ENCODE peak calls at places on chromosomes 1 and 21, in seven cellular contexts. W is pancreas; R is mucosa of descending colon; Q is CD8-positive, alpha-beta T cell; E is fibroblast of lung; V is AG09319; B is transverse colon. T is an unnamed sample.

GRCh38 chr1:33060579-33061083 is 20.3 kb upstream of the AZIN2 start:
- DNase-seq in W (no peak), R (peak), Q (no peak), E (peak), V (peak), B (no peak), T (no peak)

GRCh38 chr1:185063719-185064118 is 18.4 kb downstream of the RNF2 start:
- DNase-seq in W (no peak), R (no peak), Q (no peak), E (no peak), V (no peak), B (no peak), T (no peak)

GRCh38 chr1:72431810-72432209 is 149.5 kb upstream of the NEGR1 start:
- DNase-seq in W (no peak), R (no peak), Q (no peak), E (peak), V (no peak), B (no peak), T (no peak)

GRCh38 chr1:226093621-226094020 is 31.1 kb downstream of the H3-3A start:
- DNase-seq in W (no peak), R (peak), Q (no peak), E (no peak), V (no peak), B (no peak), T (no peak)

GRCh38 chr1:29083318-29084195 is 40.1 kb downstream of the TMEM200B start:
- DNase-seq in W (no peak), R (no peak), Q (no peak), E (no peak), V (no peak), B (no peak), T (no peak)

GRCh38 chr1:13922440-13922839 is 222.5 kb downstream of the PRDM2 start:
- DNase-seq in W (no peak), R (no peak), Q (no peak), E (no peak), V (no peak), B (no peak), T (no peak)

GRCh38 chr1:21914880-21915640 is 22.1 kb downstream of the HSPG2 start:
- DNase-seq in W (peak), R (peak), Q (no peak), E (no peak), V (no peak), B (peak), T (no peak)

GRCh38 chr1:111802110-111802509 is 46.4 kb downstream of the DDX20 start:
- DNase-seq in W (no peak), R (no peak), Q (no peak), E (no peak), V (no peak), B (no peak), T (no peak)

GRCh38 chr1:30253361-30253760 is 470.0 kb downstream of the MATN1 start:
- DNase-seq in W (no peak), R (no peak), Q (no peak), E (no peak), V (no peak), B (no peak), T (no peak)

GRCh38 chr1:168485048-168485447 is 58.7 kb downstream of the XCL2 start:
- DNase-seq in W (no peak), R (no peak), Q (peak), E (peak), V (no peak), B (peak), T (no peak)

GRCh38 chr1:110356379-110356778 is 17.2 kb downstream of the RBM15 start:
- DNase-seq in W (no peak), R (no peak), Q (no peak), E (peak), V (no peak), B (no peak), T (no peak)

GRCh38 chr1:75310067-75310466 is 175.9 kb downstream of the LHX8 start:
- DNase-seq in W (no peak), R (no peak), Q (no peak), E (peak), V (no peak), B (no peak), T (no peak)

GRCh38 chr1:89986020-89986419 is 8.9 kb upstream of the ZNF326 start:
- DNase-seq in W (no peak), R (no peak), Q (no peak), E (no peak), V (no peak), B (no peak), T (no peak)

GRCh38 chr1:95451054-95451453 is 217.0 kb downstream of the RWDD3 start:
- DNase-seq in W (no peak), R (no peak), Q (no peak), E (no peak), V (no peak), B (no peak), T (no peak)

GRCh38 chr1:174039069-174039468 is 16.9 kb upstream of the RC3H1 start:
- DNase-seq in W (no peak), R (no peak), Q (no peak), E (peak), V (no peak), B (no peak), T (no peak)

GRCh38 chr1:43270421-43271095 is 775 bp downstream of the TMEM125 start:
- DNase-seq in W (peak), R (peak), Q (peak), E (peak), V (no peak), B (peak), T (no peak)

GRCh38 chr1:63124666-63125191 is 197.6 kb upstream of the FOXD3 start:
- DNase-seq in W (no peak), R (no peak), Q (no peak), E (peak), V (peak), B (no peak), T (no peak)

GRCh38 chr1:9542425-9542824 is 3.2 kb downstream of the SLC25A33 start:
- DNase-seq in W (no peak), R (no peak), Q (no peak), E (peak), V (no peak), B (peak), T (no peak)

GRCh38 chr1:183029591-183030000 is 6.4 kb downstream of the LAMC1 start:
- DNase-seq in W (no peak), R (no peak), Q (no peak), E (peak), V (no peak), B (no peak), T (no peak)

GRCh38 chr1:9996624-9997582 is at the start of gene RBP7:
- DNase-seq in W (peak), R (peak), Q (peak), E (no peak), V (no peak), B (peak), T (peak)

GRCh38 chr1:1376551-1377226 is 1.7 kb upstream of the AURKAIP1 start:
- DNase-seq in W (no peak), R (no peak), Q (no peak), E (no peak), V (no peak), B (no peak), T (no peak)

GRCh38 chr1:156625436-156626078 is 6.3 kb downstream of the HAPLN2 start:
- DNase-seq in W (peak), R (no peak), Q (peak), E (peak), V (no peak), B (peak), T (no peak)

GRCh38 chr1:150282558-150282958 is 204 bp downstream of the CIART start:
- DNase-seq in W (no peak), R (no peak), Q (no peak), E (no peak), V (no peak), B (no peak), T (no peak)

GRCh38 chr1:240134596-240134995 is 42.9 kb downstream of the FMN2 start:
- DNase-seq in W (no peak), R (no peak), Q (no peak), E (no peak), V (peak), B (no peak), T (no peak)

GRCh38 chr21:43659136-43660000 is at the start of the genes HSF2BP and RRP1B:
- DNase-seq in W (peak), R (peak), Q (peak), E (peak), V (no peak), B (peak), T (peak)

GRCh38 chr1:226738995-226739695 is at the start of gene ITPKB:
- DNase-seq in W (peak), R (peak), Q (peak), E (peak), V (no peak), B (peak), T (no peak)

GRCh38 chr1:200282497-200283122 is 127.2 kb downstream of the ZNF281 start:
- DNase-seq in W (no peak), R (no peak), Q (no peak), E (no peak), V (no peak), B (no peak), T (no peak)

GRCh38 chr1:95233321-95233736 is 681 bp upstream of the RWDD3 start:
- DNase-seq in W (peak), R (peak), Q (no peak), E (peak), V (no peak), B (peak), T (no peak)

GRCh38 chr1:233614173-233614742 is 352 bp downstream of the KCNK1 start:
- DNase-seq in W (peak), R (peak), Q (no peak), E (peak), V (peak), B (peak), T (no peak)

GRCh38 chr1:11059990-11060948 is at the start of gene SRM:
- DNase-seq in W (peak), R (peak), Q (peak), E (peak), V (peak), B (peak), T (peak)
- TF ChIP-seq CTCF in W (peak), R (peak), Q (peak), E (peak), V (peak), B (no peak), T (peak)

GRCh38 chr1:18599704-18600103 is 30.9 kb upstream of the PAX7 start:
- DNase-seq in W (no peak), R (no peak), Q (no peak), E (no peak), V (no peak), B (no peak), T (no peak)
- TF ChIP-seq CTCF in W (no peak), R (no peak), Q (no peak), E (no peak), V (no peak), B (no peak), T (peak)

GRCh38 chr1:6489383-6489765 is 2.1 kb downstream of the PLEKHG5 start:
- DNase-seq in W (no peak), R (no peak), Q (no peak), E (no peak), V (no peak), B (no peak), T (no peak)

GRCh38 chr1:6491076-6491449 is 404 bp downstream of the PLEKHG5 start:
- DNase-seq in W (no peak), R (no peak), Q (no peak), E (no peak), V (no peak), B (no peak), T (no peak)

GRCh38 chr1:6491480-6491962 is at the start of gene PLEKHG5:
- DNase-seq in W (no peak), R (no peak), Q (no peak), E (peak), V (no peak), B (no peak), T (no peak)

GRCh38 chr1:6489799-6490180 is 1.7 kb downstream of the PLEKHG5 start:
- DNase-seq in W (peak), R (peak), Q (peak), E (peak), V (peak), B (peak), T (peak)

GRCh38 chr1:6490181-6491075 is 1.0 kb downstream of the PLEKHG5 start:
- DNase-seq in W (peak), R (peak), Q (peak), E (peak), V (peak), B (peak), T (no peak)
- TF ChIP-seq CTCF in W (peak), R (no peak), Q (peak), E (no peak), V (no peak), B (peak), T (peak)

DNA sequence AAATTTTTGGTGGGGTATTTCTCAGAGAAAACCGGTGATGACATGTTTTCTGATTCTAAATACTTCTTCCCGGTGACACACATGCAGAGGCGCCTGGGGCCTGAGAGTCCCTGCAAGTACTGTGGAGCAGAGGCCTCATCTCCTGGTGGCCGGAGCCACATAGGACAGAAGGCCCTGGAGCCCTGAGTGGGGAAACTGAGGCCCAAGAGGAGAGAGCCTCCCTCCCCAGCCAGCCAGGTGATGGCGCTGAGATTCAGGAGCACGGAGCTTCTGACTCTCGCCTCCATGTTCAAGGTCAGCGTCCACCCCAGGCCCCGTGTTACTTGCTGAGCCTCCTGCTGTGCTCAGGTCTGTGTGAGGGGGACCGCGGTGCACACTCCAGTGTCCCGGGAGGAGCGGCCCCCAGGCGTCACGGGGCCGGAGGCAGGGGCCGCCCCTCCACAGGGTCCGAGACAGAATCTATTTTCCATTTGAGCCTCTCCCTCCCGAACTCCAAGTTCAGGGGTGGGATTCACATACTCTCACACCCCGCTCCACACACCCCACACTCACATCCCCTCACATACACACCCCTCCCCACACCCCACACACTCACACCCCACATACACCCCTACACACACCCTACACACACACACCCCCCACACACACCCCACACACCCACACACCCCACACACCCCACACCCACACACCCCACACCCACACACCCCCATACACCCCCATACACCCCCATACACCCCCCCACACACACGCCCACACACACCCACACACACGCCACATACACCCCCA is 43.8 kb downstream of the SLX9 start:
- DNase-seq in W (no peak), R (peak), Q (no peak), E (no peak), V (no peak), B (no peak), T (no peak)
- TF ChIP-seq CTCF in W (no peak), R (no peak), Q (no peak), E (no peak), V (no peak), B (no peak), T (no peak)

DNA sequence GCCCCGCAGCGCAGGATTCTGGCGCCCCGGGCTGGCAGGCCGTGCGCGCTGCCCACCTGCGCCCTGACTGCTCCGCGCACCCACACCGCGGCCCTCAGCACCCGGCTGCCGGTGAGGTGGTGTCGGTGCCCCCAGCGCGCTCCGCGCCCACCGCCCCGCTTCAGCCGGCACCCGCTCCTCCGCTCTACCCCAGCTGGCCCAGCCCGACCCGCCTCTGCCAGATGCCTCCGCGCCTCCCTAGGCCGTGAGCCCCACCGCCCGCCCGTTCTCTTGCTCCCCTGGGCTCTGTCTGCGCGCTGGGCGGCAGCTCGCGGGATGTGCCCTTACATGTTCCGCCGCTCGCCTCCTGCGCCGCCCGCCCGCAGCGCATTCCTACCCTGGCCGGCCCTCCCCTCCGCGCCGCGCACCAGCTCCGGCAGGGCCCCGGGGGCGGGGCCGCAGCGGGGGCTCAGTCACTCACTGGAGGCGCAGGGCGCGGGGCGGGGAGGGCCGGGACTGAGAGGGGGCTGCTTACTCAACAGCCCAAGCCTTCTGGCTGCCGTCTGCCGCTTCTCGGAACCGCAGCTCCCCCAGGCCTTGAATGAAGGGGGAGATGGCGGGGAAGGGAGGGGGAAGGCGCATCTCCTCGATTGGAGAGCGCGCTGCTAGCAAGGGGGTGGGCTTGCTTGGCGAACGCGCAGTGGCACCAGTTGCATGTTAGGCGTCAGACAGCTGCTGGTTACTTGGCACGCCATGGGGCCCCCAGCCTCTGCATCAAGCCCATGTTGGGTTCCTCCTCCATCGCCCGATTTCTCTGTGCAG is at the start of gene PHLDA3:
- DNase-seq in W (peak), R (peak), Q (no peak), E (peak), V (peak), B (peak), T (peak)
- TF ChIP-seq CTCF in W (no peak), R (no peak), Q (no peak), E (no peak), V (no peak), B (no peak), T (no peak)

GRCh38 chr21:41406340-41406739 is 19.7 kb upstream of the MX1 start:
- DNase-seq in W (no peak), R (no peak), Q (no peak), E (no peak), V (no peak), B (no peak), T (no peak)

GRCh38 chr21:41410361-41410760 is 15.7 kb upstream of the MX1 start:
- DNase-seq in W (no peak), R (no peak), Q (no peak), E (peak), V (no peak), B (no peak), T (no peak)

GRCh38 chr21:41410767-41411448 is 15.1 kb upstream of the MX1 start:
- DNase-seq in W (no peak), R (no peak), Q (no peak), E (no peak), V (no peak), B (no peak), T (no peak)

GRCh38 chr21:41407541-41408460 is 18.2 kb upstream of the MX1 start:
- DNase-seq in W (no peak), R (no peak), Q (no peak), E (no peak), V (no peak), B (no peak), T (no peak)

GRCh38 chr21:41411449-41412089 is 14.5 kb upstream of the MX1 start:
- DNase-seq in W (peak), R (peak), Q (no peak), E (no peak), V (no peak), B (peak), T (no peak)
- TF ChIP-seq CTCF in W (no peak), R (no peak), Q (no peak), E (no peak), V (peak), B (peak), T (peak)

GRCh38 chr1:23019094-23019850 is at the start of gene KDM1A:
- DNase-seq in W (peak), R (peak), Q (peak), E (peak), V (peak), B (peak), T (peak)
- TF ChIP-seq CTCF in W (no peak), R (no peak), Q (no peak), E (no peak), V (peak), B (no peak), T (peak)